ENCODE peak calls at places on chromosomes 4 and X, in five cellular contexts. One of them, this sample, is unnamed.

GRCh38 chr4:87567191-87567590 is 38.0 kb upstream of the SPARCL1 start:
- DNase-seq in fibroblast of lung: peak
- DNase-seq in ovary: no peak
- DNase-seq in cardiac muscle cell: no peak
- DNase-seq in kidney: no peak
- DNase-seq in this sample: no peak

GRCh38 chrX:13649823-13650222 is 3.1 kb upstream of the TCEANC start:
- DNase-seq in fibroblast of lung: peak
- DNase-seq in ovary: no peak
- DNase-seq in kidney: no peak
- DNase-seq in cardiac muscle cell: no peak
- DNase-seq in this sample: peak

GRCh38 chr4:109290918-109291317 is 11.5 kb downstream of the COL25A1 start:
- DNase-seq in fibroblast of lung: no peak
- DNase-seq in cardiac muscle cell: no peak
- DNase-seq in ovary: no peak
- DNase-seq in kidney: no peak
- DNase-seq in this sample: no peak

GRCh38 chr4:6546681-6547447 is 28.1 kb upstream of the MAN2B2 start:
- DNase-seq in cardiac muscle cell: peak
- DNase-seq in fibroblast of lung: peak
- DNase-seq in ovary: peak
- DNase-seq in kidney: no peak
- DNase-seq in this sample: peak

GRCh38 chr4:182862166-182862875 is 54.9 kb downstream of the DCTD start:
- DNase-seq in fibroblast of lung: no peak
- DNase-seq in cardiac muscle cell: no peak
- DNase-seq in ovary: no peak
- DNase-seq in kidney: no peak
- DNase-seq in this sample: no peak

GRCh38 chrX:68897546-68897945 is 68.7 kb downstream of the EFNB1 start:
- DNase-seq in fibroblast of lung: no peak
- DNase-seq in ovary: no peak
- DNase-seq in cardiac muscle cell: no peak
- DNase-seq in kidney: no peak
- DNase-seq in this sample: no peak

GRCh38 chrX:68018248-68019203 is 414.8 kb downstream of the OPHN1 start:
- DNase-seq in cardiac muscle cell: peak
- DNase-seq in ovary: no peak
- DNase-seq in kidney: peak
- DNase-seq in fibroblast of lung: peak
- DNase-seq in this sample: peak

GRCh38 chr4:165927815-165928214 is 54.8 kb downstream of the TLL1 start:
- DNase-seq in cardiac muscle cell: no peak
- DNase-seq in kidney: no peak
- DNase-seq in ovary: no peak
- DNase-seq in fibroblast of lung: no peak
- DNase-seq in this sample: no peak

GRCh38 chrX:154540897-154541535 is 5.6 kb downstream of the G6PD start:
- DNase-seq in ovary: no peak
- DNase-seq in fibroblast of lung: peak
- DNase-seq in cardiac muscle cell: no peak
- DNase-seq in kidney: peak
- DNase-seq in this sample: no peak

GRCh38 chr4:71882113-71882512 is 98.2 kb upstream of the GC start:
- DNase-seq in fibroblast of lung: no peak
- DNase-seq in cardiac muscle cell: no peak
- DNase-seq in kidney: no peak
- DNase-seq in ovary: no peak
- DNase-seq in this sample: no peak

GRCh38 chr4:34108456-34108855 is 2135.9 kb downstream of the ARAP2 start:
- DNase-seq in ovary: no peak
- DNase-seq in fibroblast of lung: peak
- DNase-seq in kidney: no peak
- DNase-seq in cardiac muscle cell: peak
- DNase-seq in this sample: peak

GRCh38 chr4:95193391-95194224 is 355.2 kb downstream of the UNC5C start:
- DNase-seq in ovary: no peak
- DNase-seq in fibroblast of lung: no peak
- DNase-seq in kidney: no peak
- DNase-seq in cardiac muscle cell: no peak
- DNase-seq in this sample: no peak

GRCh38 chr4:27123050-27123768 is 262.6 kb downstream of the STIM2 start:
- DNase-seq in fibroblast of lung: peak
- DNase-seq in kidney: no peak
- DNase-seq in ovary: no peak
- DNase-seq in cardiac muscle cell: no peak
- DNase-seq in this sample: no peak

GRCh38 chrX:130295519-130296314 is 27.0 kb upstream of the ZNF280C start:
- DNase-seq in ovary: no peak
- DNase-seq in fibroblast of lung: no peak
- DNase-seq in cardiac muscle cell: peak
- DNase-seq in kidney: no peak
- DNase-seq in this sample: peak

GRCh38 chr4:152307669-152308068 is 228.2 kb downstream of the FBXW7 start:
- DNase-seq in fibroblast of lung: no peak
- DNase-seq in cardiac muscle cell: no peak
- DNase-seq in ovary: no peak
- DNase-seq in kidney: no peak
- DNase-seq in this sample: no peak

GRCh38 chrX:151402719-151403390 is 5.8 kb downstream of the VMA21 start:
- DNase-seq in cardiac muscle cell: no peak
- DNase-seq in ovary: no peak
- DNase-seq in kidney: no peak
- DNase-seq in fibroblast of lung: no peak
- DNase-seq in this sample: no peak

GRCh38 chrX:108270739-108271396 is 167.4 kb downstream of the COL4A6 start:
- DNase-seq in fibroblast of lung: peak
- DNase-seq in kidney: no peak
- DNase-seq in ovary: no peak
- DNase-seq in cardiac muscle cell: peak
- DNase-seq in this sample: peak

GRCh38 chr4:137530176-137530575 is 2.1 kb downstream of the PCDH18 start:
- DNase-seq in kidney: no peak
- DNase-seq in fibroblast of lung: peak
- DNase-seq in cardiac muscle cell: peak
- DNase-seq in ovary: no peak
- DNase-seq in this sample: peak

GRCh38 chr4:126682250-126682649 is 950.5 kb upstream of the INTU start:
- DNase-seq in cardiac muscle cell: no peak
- DNase-seq in kidney: no peak
- DNase-seq in ovary: no peak
- DNase-seq in fibroblast of lung: no peak
- DNase-seq in this sample: no peak

GRCh38 chrX:120020305-120020704 is 57.2 kb downstream of the RHOXF2B start:
- DNase-seq in ovary: no peak
- DNase-seq in kidney: no peak
- DNase-seq in fibroblast of lung: no peak
- DNase-seq in cardiac muscle cell: no peak
- DNase-seq in this sample: no peak

GRCh38 chr4:139582044-139582443 is 26.0 kb upstream of the SETD7 start:
- DNase-seq in cardiac muscle cell: peak
- DNase-seq in kidney: no peak
- DNase-seq in fibroblast of lung: peak
- DNase-seq in ovary: no peak
- DNase-seq in this sample: no peak

GRCh38 chrX:105297041-105297440 is 76.5 kb upstream of the TEX13A start:
- DNase-seq in cardiac muscle cell: no peak
- DNase-seq in kidney: no peak
- DNase-seq in fibroblast of lung: no peak
- DNase-seq in ovary: no peak
- DNase-seq in this sample: peak

GRCh38 chr4:126784966-126785580 is 847.7 kb upstream of the INTU start:
- DNase-seq in ovary: no peak
- DNase-seq in cardiac muscle cell: no peak
- DNase-seq in kidney: no peak
- DNase-seq in fibroblast of lung: peak
- DNase-seq in this sample: no peak

GRCh38 chr4:86594559-86595425 is 677 bp downstream of the PTPN13 start:
- DNase-seq in cardiac muscle cell: peak
- DNase-seq in kidney: peak
- DNase-seq in fibroblast of lung: peak
- DNase-seq in ovary: peak
- DNase-seq in this sample: peak

GRCh38 chr4:147461161-147461560 is 19.7 kb upstream of the EDNRA start:
- DNase-seq in kidney: no peak
- DNase-seq in cardiac muscle cell: no peak
- DNase-seq in fibroblast of lung: peak
- DNase-seq in ovary: no peak
- DNase-seq in this sample: peak

GRCh38 chrX:153927936-153928760 is 2.1 kb upstream of the ARHGAP4 start:
- DNase-seq in ovary: peak
- DNase-seq in kidney: peak
- DNase-seq in fibroblast of lung: peak
- DNase-seq in cardiac muscle cell: peak
- DNase-seq in this sample: peak

GRCh38 chr4:1669270-1669669 is 14.8 kb downstream of the FAM53A start:
- DNase-seq in fibroblast of lung: no peak
- DNase-seq in cardiac muscle cell: no peak
- DNase-seq in kidney: no peak
- DNase-seq in ovary: no peak
- DNase-seq in this sample: no peak
- H3K4me3 ChIP-seq in fibroblast of lung: no peak
- H3K4me3 ChIP-seq in cardiac muscle cell: no peak
- H3K4me3 ChIP-seq in kidney: no peak
- H3K4me3 ChIP-seq in ovary: no peak
- H3K4me3 ChIP-seq in this sample: no peak

GRCh38 chr4:132707955-132708354 is 441.1 kb upstream of the PCDH10 start:
- DNase-seq in kidney: no peak
- DNase-seq in cardiac muscle cell: no peak
- DNase-seq in ovary: no peak
- DNase-seq in fibroblast of lung: no peak
- DNase-seq in this sample: no peak

GRCh38 chr4:132710971-132711370 is 438.1 kb upstream of the PCDH10 start:
- DNase-seq in kidney: no peak
- DNase-seq in ovary: no peak
- DNase-seq in cardiac muscle cell: no peak
- DNase-seq in fibroblast of lung: no peak
- DNase-seq in this sample: no peak

DNA sequence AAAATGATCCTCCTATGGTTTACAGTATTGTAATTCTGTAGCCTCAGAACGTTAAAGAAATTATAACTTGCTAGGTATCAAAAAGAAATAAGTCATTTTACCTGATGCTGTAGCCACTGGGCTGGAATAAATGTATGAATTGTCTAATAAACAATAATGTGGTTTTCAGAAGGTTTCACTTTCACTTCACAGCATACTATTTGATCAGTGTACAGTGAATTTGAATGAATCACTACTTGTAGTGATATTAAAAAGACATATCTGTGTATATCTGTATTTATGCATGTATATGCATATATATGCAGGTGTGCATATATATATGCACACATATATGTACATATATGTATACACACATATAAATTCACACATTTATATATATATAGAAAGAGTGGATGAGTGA is 440.1 kb upstream of the PCDH10 start:
- DNase-seq in cardiac muscle cell: no peak
- DNase-seq in ovary: no peak
- DNase-seq in kidney: no peak
- DNase-seq in fibroblast of lung: no peak
- DNase-seq in this sample: no peak
- H3K4me3 ChIP-seq in cardiac muscle cell: no peak
- H3K4me3 ChIP-seq in ovary: no peak
- H3K4me3 ChIP-seq in kidney: no peak
- H3K4me3 ChIP-seq in fibroblast of lung: no peak
- H3K4me3 ChIP-seq in this sample: no peak

GRCh38 chrX:66005832-66006449 is 33.9 kb downstream of the VSIG4 start:
- DNase-seq in ovary: no peak
- DNase-seq in fibroblast of lung: no peak
- DNase-seq in cardiac muscle cell: no peak
- DNase-seq in kidney: no peak
- DNase-seq in this sample: no peak

GRCh38 chrX:66008403-66008970 is 31.4 kb downstream of the VSIG4 start:
- DNase-seq in kidney: no peak
- DNase-seq in cardiac muscle cell: no peak
- DNase-seq in fibroblast of lung: no peak
- DNase-seq in ovary: no peak
- DNase-seq in this sample: no peak

GRCh38 chrX:66007851-66008250 is 32.0 kb downstream of the VSIG4 start:
- DNase-seq in fibroblast of lung: no peak
- DNase-seq in kidney: no peak
- DNase-seq in cardiac muscle cell: no peak
- DNase-seq in ovary: no peak
- DNase-seq in this sample: no peak

GRCh38 chrX:66002832-66003680 is 36.8 kb downstream of the VSIG4 start:
- DNase-seq in kidney: no peak
- DNase-seq in fibroblast of lung: no peak
- DNase-seq in cardiac muscle cell: no peak
- DNase-seq in ovary: no peak
- DNase-seq in this sample: no peak

DNA sequence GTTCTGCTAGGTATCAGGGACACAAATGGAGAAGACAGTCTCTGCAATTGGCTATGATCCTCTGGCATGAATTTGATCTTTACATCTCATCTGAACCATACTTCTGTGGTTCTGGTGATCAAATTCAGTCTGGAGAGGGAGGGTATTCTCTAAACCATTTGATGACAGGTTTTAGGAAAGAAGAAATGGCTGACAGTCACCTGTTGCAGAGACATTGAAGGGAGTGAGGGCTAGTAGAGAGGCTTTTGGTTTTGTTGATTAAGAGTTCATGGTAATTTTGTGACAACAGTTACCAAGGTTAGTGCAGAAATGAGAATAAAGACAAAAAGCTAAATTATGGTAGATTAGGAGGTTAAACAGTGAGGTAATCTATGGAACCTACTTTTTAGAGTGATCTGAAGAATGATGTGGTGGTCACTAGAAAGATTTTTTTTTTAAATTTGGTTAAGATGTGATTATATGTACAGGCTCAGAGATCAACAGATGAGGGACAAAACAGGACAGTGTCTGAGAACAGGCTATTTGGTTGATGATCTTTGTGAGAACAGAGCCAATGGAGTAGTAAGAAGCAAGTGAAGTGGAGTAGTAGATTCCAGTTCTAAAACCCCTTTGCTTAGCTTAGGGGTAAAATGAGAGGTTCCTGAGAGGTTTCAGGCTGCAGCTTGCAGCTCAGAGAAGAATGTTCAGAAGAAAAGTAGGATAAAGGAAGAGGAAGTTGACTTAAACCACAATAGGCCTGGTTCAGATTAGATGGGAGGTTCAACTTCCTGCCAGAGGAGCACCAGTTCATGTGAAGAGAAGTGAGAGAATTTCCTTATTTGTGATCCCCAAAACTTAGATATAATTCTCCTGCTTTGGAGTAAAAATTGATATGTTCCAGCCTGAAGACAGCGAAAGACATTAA is 34.7 kb downstream of the VSIG4 start:
- DNase-seq in cardiac muscle cell: no peak
- DNase-seq in ovary: no peak
- DNase-seq in fibroblast of lung: no peak
- DNase-seq in kidney: no peak
- DNase-seq in this sample: no peak
- H3K4me3 ChIP-seq in cardiac muscle cell: no peak
- H3K4me3 ChIP-seq in ovary: no peak
- H3K4me3 ChIP-seq in fibroblast of lung: no peak
- H3K4me3 ChIP-seq in kidney: no peak
- H3K4me3 ChIP-seq in this sample: no peak

DNA sequence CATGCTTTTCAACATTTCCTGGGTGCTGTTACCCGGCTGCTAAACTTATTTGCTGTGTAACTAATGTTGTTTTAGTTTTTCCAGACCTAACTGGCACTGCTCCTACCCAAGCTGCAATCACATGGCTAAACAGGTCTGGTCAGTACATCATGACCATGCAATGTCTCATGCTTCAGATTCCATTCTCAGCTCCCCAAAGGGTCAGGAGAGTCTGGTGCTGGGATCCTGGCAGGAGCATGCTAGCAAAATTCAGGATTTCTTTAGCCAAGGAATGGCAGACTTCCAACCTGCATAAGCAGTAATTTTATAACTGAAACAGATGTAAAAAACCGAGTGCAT is 12.6 kb upstream of the CENPU start:
- DNase-seq in cardiac muscle cell: peak
- DNase-seq in kidney: no peak
- DNase-seq in fibroblast of lung: peak
- DNase-seq in ovary: peak
- DNase-seq in this sample: peak
- H3K4me3 ChIP-seq in cardiac muscle cell: no peak
- H3K4me3 ChIP-seq in kidney: peak
- H3K4me3 ChIP-seq in fibroblast of lung: peak
- H3K4me3 ChIP-seq in ovary: no peak
- H3K4me3 ChIP-seq in this sample: no peak

This sample was measured in cardiac fibroblast.